ENCODE peak calls at places on chromosomes 1 and 21, in eight cellular contexts. O is neural progenitor cell, R is uterus, N is PC-9, J is lung, P is cardiac muscle cell, L is suprapubic skin, G is K562. F is an unnamed sample.

GRCh38 chr1:40270152-40270834 is 12.3 kb downstream of the ZMPSTE24 start:
- DNase-seq in O (no peak), R (no peak), J (no peak), L (no peak), G (no peak), P (peak; percentile 14), N (no peak), F (no peak)

GRCh38 chr21:41956926-41957729 is 3.3 kb upstream of the C2CD2 start:
- DNase-seq in O (no peak), P (peak; percentile 54), G (peak; percentile 92), R (no peak), L (peak; percentile 35), J (no peak), N (peak; percentile 46), F (peak; percentile 69)

GRCh38 chr1:39080884-39081265 is 54.7 kb downstream of the NDUFS5 start:
- DNase-seq in L (no peak), N (no peak), J (no peak), R (no peak), O (peak; percentile 93), G (peak; percentile 70), P (no peak), F (no peak)

GRCh38 chr1:65434255-65434654 is 13.8 kb downstream of the LEPR start:
- DNase-seq in N (no peak), P (no peak), G (no peak), J (no peak), L (no peak), O (no peak), R (no peak), F (no peak)

GRCh38 chr21:43005635-43006034 is 31.3 kb downstream of the PKNOX1 start:
- DNase-seq in L (no peak), P (no peak), O (no peak), N (no peak), J (no peak), R (no peak), G (no peak), F (no peak)

GRCh38 chr1:63112155-63112914 is 210.0 kb upstream of the FOXD3 start:
- DNase-seq in N (no peak), O (peak; percentile 28), L (no peak), R (no peak), G (no peak), P (peak; percentile 79), J (no peak), F (peak; percentile 84)

GRCh38 chr1:159889202-159889601 is 10.8 kb downstream of the CFAP45 start:
- DNase-seq in P (no peak), O (no peak), N (no peak), G (no peak), R (no peak), L (no peak), J (no peak), F (no peak)

GRCh38 chr1:44609412-44609767 is 64.9 kb downstream of the TMEM53 start:
- DNase-seq in L (no peak), O (peak; percentile 85), N (no peak), P (peak; percentile 58), R (peak; percentile 71), J (no peak), G (peak; percentile 87), F (peak; percentile 28)

GRCh38 chr1:67347688-67348472 is 40.2 kb downstream of the IL12RB2 start:
- DNase-seq in P (peak; percentile 64), L (no peak), G (peak; percentile 71), R (peak; percentile 20), J (no peak), O (peak; percentile 79), N (peak; percentile 55), F (peak; percentile 49)

GRCh38 chr21:38875694-38876492 is 70.2 kb downstream of the ETS2 start:
- DNase-seq in N (no peak), P (peak; percentile 84), L (no peak), R (no peak), O (no peak), J (no peak), G (no peak), F (no peak)

GRCh38 chr1:5915587-5916571 is 76.3 kb downstream of the NPHP4 start:
- DNase-seq in G (peak; percentile 66), R (no peak), L (no peak), N (no peak), J (no peak), P (peak; percentile 64), O (peak; percentile 44), F (peak; percentile 58)

GRCh38 chr21:41112740-41113692 is 54.9 kb upstream of the BACE2 start:
- DNase-seq in O (peak; percentile 36), G (no peak), L (peak; percentile 75), P (peak; percentile 97), J (peak; percentile 43), N (peak; percentile 36), R (no peak), F (peak; percentile 80)

GRCh38 chr1:109089242-109090015 is 1.1 kb upstream of the TMEM167B start:
- DNase-seq in P (peak; percentile 80), O (peak; percentile 86), N (peak; percentile 82), L (no peak), G (peak; percentile 95), R (no peak), J (peak; percentile 59), F (no peak)

GRCh38 chr21:14056771-14057191 is 154.0 kb downstream of the LIPI start:
- DNase-seq in L (no peak), N (no peak), G (no peak), P (no peak), R (no peak), J (no peak), O (no peak), F (no peak)

GRCh38 chr1:983736-984475 is 2.0 kb upstream of the PERM1 start:
- DNase-seq in N (no peak), R (peak; percentile 31), G (peak; percentile 69), J (no peak), P (peak; percentile 27), O (peak; percentile 72), L (no peak), F (no peak)

GRCh38 chr1:72105201-72105600 is 177.1 kb downstream of the NEGR1 start:
- DNase-seq in N (no peak), L (no peak), J (no peak), R (no peak), G (no peak), O (no peak), P (no peak), F (no peak)

GRCh38 chr21:25911730-25912401 is 177.1 kb downstream of the GABPA start:
- DNase-seq in O (no peak), L (no peak), J (no peak), G (no peak), R (no peak), P (no peak), N (no peak), F (no peak)

GRCh38 chr1:240653030-240653429 is 41.1 kb upstream of the GREM2 start:
- DNase-seq in J (no peak), G (no peak), R (no peak), N (no peak), L (no peak), O (no peak), P (no peak), F (no peak)

GRCh38 chr21:46441331-46441730 is 17.4 kb upstream of the DIP2A start:
- DNase-seq in O (no peak), L (no peak), P (no peak), R (no peak), J (no peak), N (no peak), G (no peak), F (no peak)

DNA sequence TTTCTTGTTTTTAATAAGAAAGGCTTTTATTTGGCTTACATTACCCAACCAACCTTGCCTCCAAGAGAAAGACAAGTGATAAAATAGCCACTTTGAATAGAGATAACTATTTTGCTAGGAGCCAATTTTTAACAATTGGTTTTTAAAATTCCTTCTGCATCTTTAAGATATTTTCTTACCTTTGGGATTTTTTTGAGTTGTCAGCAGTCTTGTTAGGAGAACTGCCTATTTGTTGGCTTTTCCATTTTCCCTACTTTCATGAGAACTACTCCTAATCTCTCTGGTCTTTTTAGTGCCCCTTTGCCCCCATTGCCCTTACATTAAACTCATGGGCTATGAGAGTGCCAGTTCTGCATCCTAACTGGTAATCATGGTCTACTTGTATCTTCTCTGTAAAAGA is 38.1 kb upstream of the EPS15 start:
- DNase-seq in L (no peak), R (no peak), P (no peak), G (no peak), J (no peak), O (no peak), N (no peak), F (no peak)
- TF ChIP-seq CTCF in L (no peak), R (no peak), P (no peak), G (no peak), J (no peak), O (no peak), N (no peak), F (no peak)

GRCh38 chr1:180494370-180494769 is 8.0 kb downstream of the ACBD6 start:
- DNase-seq in R (no peak), O (no peak), P (no peak), L (no peak), J (no peak), G (no peak), N (no peak), F (no peak)
- TF ChIP-seq CTCF in R (no peak), O (no peak), P (no peak), L (no peak), J (no peak), G (no peak), N (no peak), F (no peak)

GRCh38 chr21:29164330-29164942 is 34.0 kb downstream of the MAP3K7CL start:
- DNase-seq in L (no peak), G (peak; percentile 72), R (no peak), J (no peak), O (peak; percentile 44), P (peak; percentile 90), N (peak; percentile 60), F (peak; percentile 75)
- TF ChIP-seq CTCF in L (peak; percentile 67), G (peak; percentile 86), R (peak; percentile 63), J (peak; percentile 33), O (peak; percentile 54), P (peak; percentile 79), N (peak; percentile 75), F (peak; percentile 81)

GRCh38 chr1:89151021-89151420 is 24.8 kb downstream of the GBP7 start:
- DNase-seq in P (no peak), O (no peak), J (no peak), G (no peak), R (no peak), N (no peak), L (no peak), F (no peak)

GRCh38 chr1:89149976-89150375 is 24.1 kb upstream of the GBP2 start:
- DNase-seq in J (no peak), R (no peak), L (no peak), N (peak; percentile 30), O (no peak), P (no peak), G (no peak), F (no peak)

GRCh38 chr1:89148259-89148658 is 22.3 kb upstream of the GBP2 start:
- DNase-seq in J (no peak), P (no peak), L (no peak), R (no peak), G (no peak), N (peak; percentile 1), O (no peak), F (no peak)

GRCh38 chr1:89147707-89148106 is 21.8 kb upstream of the GBP2 start:
- DNase-seq in L (no peak), O (no peak), R (no peak), N (no peak), G (no peak), P (no peak), J (no peak), F (no peak)

DNA sequence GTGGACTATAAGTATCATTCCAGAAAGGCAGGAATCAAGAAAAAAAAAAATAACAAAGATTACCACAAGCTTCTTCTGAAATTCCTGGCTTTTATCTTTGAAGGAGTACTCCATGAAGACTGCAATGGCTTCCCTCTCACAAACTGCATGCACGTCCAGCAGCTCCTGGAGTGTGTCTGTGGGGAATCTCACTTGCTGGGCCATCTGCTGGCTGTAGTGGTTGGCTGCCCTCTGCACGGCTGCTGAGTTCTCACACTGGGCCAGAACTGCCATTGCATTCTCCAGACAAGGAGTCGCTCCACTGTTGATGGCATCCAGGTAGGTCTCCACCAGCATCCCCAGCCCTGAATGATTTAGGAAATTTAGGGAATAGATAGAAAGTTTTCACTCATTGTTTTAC is 23.3 kb upstream of the GBP2 start:
- DNase-seq in O (peak; percentile 49), P (peak; percentile 57), J (no peak), L (no peak), R (peak; percentile 52), N (peak; percentile 25), G (peak; percentile 11), F (peak; percentile 22)
- TF ChIP-seq CTCF in O (peak; percentile 32), P (peak; percentile 40), J (no peak), L (no peak), R (no peak), N (no peak), G (peak; percentile 25), F (peak; percentile 59)